ENCODE peak calls at places on chromosomes 16 and 17, in ten cellular contexts. B, F, H, L, M, U, K, A, X and S are unnamed samples.
A peak's percentile ranks its signal among the peaks of the same experiment; 100 is the strongest.

GRCh38 chr16:12143776-12144175 is 167.2 kb downstream of the SNX29 start:
- DNase-seq in B (no peak), F (no peak), H (peak; percentile 2), L (no peak), M (no peak), U (no peak), K (no peak), A (no peak), X (no peak), S (no peak)

GRCh38 chr17:64126918-64127317 is 3.0 kb downstream of the ERN1 start:
- DNase-seq in B (no peak), F (no peak), H (no peak), L (no peak), M (no peak), U (no peak), K (no peak), A (peak; percentile 59), X (no peak), S (no peak)

GRCh38 chr17:2289878-2290478 is 13.6 kb downstream of the SMG6 start:
- DNase-seq in B (no peak), F (no peak), H (no peak), L (no peak), M (no peak), U (no peak), K (no peak), A (peak; percentile 40), X (no peak), S (no peak)

GRCh38 chr17:28811594-28812135 is 30.9 kb downstream of the FAM222B start:
- DNase-seq in B (no peak), F (no peak), H (no peak), L (peak; percentile 59), M (no peak), U (no peak), K (peak; percentile 21), A (peak; percentile 21), X (peak; percentile 7), S (no peak)

GRCh38 chr16:10552998-10553491 is 27.4 kb downstream of the EMP2 start:
- DNase-seq in B (no peak), F (no peak), H (peak; percentile 86), L (peak; percentile 72), M (peak; percentile 33), U (no peak), K (peak; percentile 41), A (no peak), X (no peak), S (no peak)

GRCh38 chr17:3593384-3593783 is 15.8 kb downstream of the TRPV1 start:
- DNase-seq in B (no peak), F (no peak), H (no peak), L (no peak), M (no peak), U (no peak), K (no peak), A (no peak), X (no peak), S (no peak)

GRCh38 chr17:1170739-1171138 is 9.0 kb downstream of the ABR start:
- DNase-seq in B (no peak), F (no peak), H (no peak), L (no peak), M (no peak), U (no peak), K (no peak), A (no peak), X (no peak), S (no peak)

GRCh38 chr16:89629827-89630610 is 16.6 kb downstream of the DPEP1 start:
- DNase-seq in B (no peak), F (no peak), H (no peak), L (no peak), M (no peak), U (peak; percentile 88), K (peak; percentile 70), A (no peak), X (no peak), S (no peak)

GRCh38 chr17:75270218-75270965 is 639 bp downstream of the MIF4GD start:
- DNase-seq in B (peak; percentile 71), F (no peak), H (peak; percentile 92), L (peak; percentile 87), M (peak; percentile 93), U (peak; percentile 78), K (peak; percentile 78), A (peak; percentile 76), X (peak; percentile 60), S (peak; percentile 47)

GRCh38 chr16:11801481-11802021 is 4.5 kb upstream of the ZC3H7A start:
- DNase-seq in B (no peak), F (no peak), H (no peak), L (peak; percentile 19), M (no peak), U (no peak), K (no peak), A (peak; percentile 65), X (no peak), S (no peak)

GRCh38 chr16:3783516-3783915 is 66.2 kb upstream of the TRAP1 start:
- DNase-seq in B (no peak), F (no peak), H (no peak), L (no peak), M (no peak), U (no peak), K (no peak), A (no peak), X (no peak), S (no peak)

GRCh38 chr16:3782566-3782965 is 65.2 kb upstream of the TRAP1 start:
- DNase-seq in B (no peak), F (no peak), H (no peak), L (no peak), M (no peak), U (no peak), K (no peak), A (no peak), X (no peak), S (no peak)

GRCh38 chr16:3776316-3776715 is 59.0 kb upstream of the TRAP1 start:
- DNase-seq in B (peak; percentile 48), F (no peak), H (no peak), L (no peak), M (peak; percentile 66), U (no peak), K (no peak), A (no peak), X (no peak), S (peak; percentile 52)

GRCh38 chr16:3781421-3781820 is 64.1 kb upstream of the TRAP1 start:
- DNase-seq in B (no peak), F (no peak), H (no peak), L (no peak), M (no peak), U (no peak), K (no peak), A (no peak), X (no peak), S (no peak)

GRCh38 chr16:3780570-3780969 is 63.2 kb upstream of the TRAP1 start:
- DNase-seq in B (no peak), F (no peak), H (no peak), L (peak; percentile 63), M (no peak), U (no peak), K (no peak), A (peak; percentile 19), X (no peak), S (no peak)
- TF ChIP-seq CTCF in B (no peak), F (no peak), H (no peak), L (peak; percentile 12), M (no peak), U (peak; percentile 5), K (no peak), A (no peak), X (no peak), S (no peak)

DNA sequence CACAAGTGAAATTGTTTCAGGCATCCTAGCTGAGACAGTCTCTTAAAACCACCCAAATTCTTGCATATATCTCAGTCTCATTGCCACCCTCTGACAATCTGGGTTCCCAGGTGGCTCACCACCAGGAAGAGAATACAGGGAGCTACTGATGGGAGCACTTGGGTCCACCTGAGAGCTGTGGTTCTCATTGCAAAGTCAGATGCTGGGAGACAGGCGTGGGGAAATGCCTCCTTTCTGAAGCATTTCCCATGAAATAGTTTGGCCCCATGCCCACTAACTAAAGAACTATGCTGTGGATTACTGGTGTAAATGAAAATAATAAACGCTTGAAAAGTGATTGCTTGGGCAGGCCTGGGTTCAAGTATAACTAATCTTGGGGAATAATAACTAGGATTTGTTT is 70.3 kb downstream of the CMC2 start:
- DNase-seq in B (no peak), F (no peak), H (no peak), L (no peak), M (no peak), U (no peak), K (no peak), A (peak; percentile 16), X (no peak), S (no peak)
- TF ChIP-seq POLR2A in B (no peak), F (no peak), H (no peak), L (no peak), M (no peak), U (no peak), K (no peak), A (no peak), X (no peak), S (no peak)

DNA sequence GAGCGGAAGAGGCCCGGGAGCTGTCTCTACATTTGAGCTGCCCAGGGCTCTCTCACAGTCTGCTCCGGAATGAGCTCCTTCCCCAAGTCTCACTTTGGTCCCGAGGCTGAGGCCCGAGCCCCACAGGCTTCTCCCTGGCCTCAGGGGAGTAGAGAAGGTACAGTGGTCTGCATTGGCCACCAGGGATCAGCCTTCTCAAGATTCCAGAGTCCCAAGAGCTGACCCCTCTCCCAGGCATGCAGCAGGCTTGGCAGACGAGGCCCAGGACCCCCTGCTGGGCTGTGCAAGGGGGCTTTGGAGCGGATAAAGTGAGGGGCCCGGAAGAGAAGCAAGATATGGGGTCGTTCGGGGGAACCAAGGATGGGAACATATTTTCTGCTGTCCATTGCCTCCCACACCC is 3.1 kb downstream of the PRSS27 start:
- DNase-seq in B (no peak), F (no peak), H (no peak), L (no peak), M (no peak), U (no peak), K (no peak), A (no peak), X (no peak), S (no peak)
- TF ChIP-seq CTCF in B (no peak), F (no peak), H (no peak), L (no peak), M (no peak), U (no peak), K (no peak), A (no peak), X (no peak), S (no peak)

GRCh38 chr16:85687651-85688471 is 893 bp downstream of the GINS2 start:
- DNase-seq in B (no peak), F (no peak), H (peak; percentile 77), L (no peak), M (no peak), U (no peak), K (peak; percentile 54), A (no peak), X (no peak), S (no peak)

GRCh38 chr16:85689285-85689949 is 663 bp upstream of the GINS2 start:
- DNase-seq in B (peak; percentile 34), F (no peak), H (peak; percentile 78), L (no peak), M (no peak), U (no peak), K (no peak), A (no peak), X (peak; percentile 34), S (no peak)

GRCh38 chr16:85686912-85687591 is 1.7 kb downstream of the GINS2 start:
- DNase-seq in B (no peak), F (no peak), H (peak; percentile 54), L (no peak), M (no peak), U (peak; percentile 63), K (peak; percentile 67), A (no peak), X (no peak), S (no peak)

GRCh38 chr16:85689950-85690320 is 1.2 kb upstream of the GINS2 start:
- DNase-seq in B (no peak), F (no peak), H (no peak), L (no peak), M (no peak), U (no peak), K (no peak), A (no peak), X (no peak), S (no peak)

GRCh38 chr16:85688586-85689284 is at the start of gene GINS2:
- DNase-seq in B (peak; percentile 93), F (peak; percentile 73), H (peak; percentile 98), L (peak; percentile 91), M (peak; percentile 90), U (peak; percentile 96), K (peak; percentile 93), A (peak; percentile 84), X (peak; percentile 85), S (peak; percentile 81)
- TF ChIP-seq POLR2A in B (no peak), F (no peak), H (no peak), L (no peak), M (no peak), U (no peak), K (no peak), A (peak; percentile 30), X (no peak), S (no peak)